ENCODE peak calls at places on chromosomes 4 and X, in five cellular contexts. U is uterus, S is K562, E is heart left ventricle, N is GM12878. A is an unnamed sample.

GRCh38 chr4:83947111-83947510 is 411.2 kb downstream of the GPAT3 start:
- DNase-seq in U (no peak), S (no peak), E (no peak), N (no peak), A (no peak)

GRCh38 chr4:83369825-83370639 is 35.4 kb upstream of the HPSE start:
- DNase-seq in U (no peak), S (no peak), E (no peak), N (no peak), A (no peak)

GRCh38 chr4:135249006-135249405 is 1047.4 kb upstream of the PABPC4L start:
- DNase-seq in U (no peak), S (no peak), E (no peak), N (no peak), A (no peak)

GRCh38 chr4:131137196-131137595 is 2011.9 kb upstream of the PCDH10 start:
- DNase-seq in U (no peak), S (no peak), E (no peak), N (no peak), A (no peak)

GRCh38 chr4:73875401-73875800 is 6.2 kb downstream of the CXCL1 start:
- DNase-seq in U (no peak), S (no peak), E (no peak), N (no peak), A (no peak)

GRCh38 chr4:10606483-10607155 is 77.9 kb downstream of the CLNK start:
- DNase-seq in U (no peak), S (no peak), E (no peak), N (no peak), A (no peak)

GRCh38 chrX:50988649-50989048 is 78.1 kb downstream of the BMP15 start:
- DNase-seq in U (no peak), S (peak), E (no peak), N (no peak), A (no peak)

GRCh38 chrX:14357314-14357713 is 172.0 kb upstream of the GLRA2 start:
- DNase-seq in U (no peak), S (no peak), E (no peak), N (no peak), A (no peak)

GRCh38 chr4:108255203-108255747 is 86.5 kb upstream of the LEF1 start:
- DNase-seq in U (no peak), S (no peak), E (no peak), N (no peak), A (no peak)

GRCh38 chrX:70480660-70481018 is 36.0 kb downstream of the DLG3 start:
- DNase-seq in U (peak), S (no peak), E (peak), N (no peak), A (no peak)

GRCh38 chrX:70481871-70482270 is 37.2 kb downstream of the DLG3 start:
- DNase-seq in U (no peak), S (no peak), E (no peak), N (no peak), A (no peak)

GRCh38 chrX:70482300-70482699 is 37.7 kb downstream of the DLG3 start:
- DNase-seq in U (no peak), S (no peak), E (no peak), N (no peak), A (no peak)

GRCh38 chrX:70481424-70481823 is 36.8 kb downstream of the DLG3 start:
- DNase-seq in U (no peak), S (no peak), E (no peak), N (no peak), A (no peak)

DNA sequence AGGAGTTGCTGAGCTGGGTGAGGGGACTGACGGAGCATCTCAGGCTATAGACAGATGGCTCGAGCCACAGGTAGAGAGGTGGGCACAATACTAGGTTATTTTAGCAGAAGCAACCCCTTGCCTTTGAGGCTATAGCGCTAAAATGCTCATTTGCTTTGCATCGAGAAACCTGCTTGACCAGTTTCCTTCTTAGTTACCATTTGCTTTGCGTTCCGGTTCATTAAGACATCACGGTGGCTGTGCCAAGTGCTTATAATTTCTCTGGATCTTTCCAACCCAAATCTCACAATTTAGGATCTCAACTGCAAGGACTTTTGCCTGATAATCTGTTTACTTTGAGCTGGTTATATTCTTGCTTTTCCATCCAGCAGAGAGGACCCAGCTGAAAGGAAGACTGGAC is 40.8 kb downstream of the DLG3 start:
- DNase-seq in U (no peak), S (no peak), E (no peak), N (no peak), A (no peak)
- H3K4me3 ChIP-seq in U (no peak), S (no peak), E (no peak), N (no peak), A (no peak)

GRCh38 chr4:121118344-121118743 is 45.8 kb downstream of the TNIP3 start:
- DNase-seq in U (no peak), S (no peak), E (no peak), N (no peak), A (no peak)
- TF ChIP-seq POLR2A in U (no peak), S (no peak), E (no peak), N (no peak), A (no peak)

DNA sequence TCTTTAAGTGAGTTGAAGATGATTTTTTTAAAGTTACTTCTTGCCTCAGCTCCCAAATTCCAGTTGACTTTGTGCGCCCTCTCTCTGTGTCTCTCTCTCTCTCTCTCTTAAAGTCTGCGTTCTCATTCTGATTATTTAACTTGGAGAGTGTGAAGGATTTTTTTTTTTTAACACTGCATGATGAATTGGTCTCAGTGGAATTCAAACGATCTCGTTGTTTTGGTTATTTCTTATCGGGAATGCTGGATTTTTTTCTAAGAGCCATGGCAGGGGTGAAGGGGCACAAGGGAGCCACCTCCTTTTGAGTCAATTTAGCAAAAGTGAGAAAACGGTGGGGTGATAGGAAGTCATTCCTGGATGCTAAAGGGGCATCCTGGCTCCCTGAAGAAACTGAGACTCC is 176.1 kb downstream of the SHROOM3 start:
- DNase-seq in U (no peak), S (no peak), E (no peak), N (no peak), A (no peak)
- H3K4me3 ChIP-seq in U (no peak), S (no peak), E (peak), N (no peak), A (no peak)

GRCh38 chr4:52659722-52660261 is 691 bp upstream of the USP46 start:
- DNase-seq in U (peak), S (peak), E (peak), N (no peak), A (peak)
- TF ChIP-seq POLR2A in U (no peak), S (no peak), E (no peak), N (no peak), A (no peak)

DNA sequence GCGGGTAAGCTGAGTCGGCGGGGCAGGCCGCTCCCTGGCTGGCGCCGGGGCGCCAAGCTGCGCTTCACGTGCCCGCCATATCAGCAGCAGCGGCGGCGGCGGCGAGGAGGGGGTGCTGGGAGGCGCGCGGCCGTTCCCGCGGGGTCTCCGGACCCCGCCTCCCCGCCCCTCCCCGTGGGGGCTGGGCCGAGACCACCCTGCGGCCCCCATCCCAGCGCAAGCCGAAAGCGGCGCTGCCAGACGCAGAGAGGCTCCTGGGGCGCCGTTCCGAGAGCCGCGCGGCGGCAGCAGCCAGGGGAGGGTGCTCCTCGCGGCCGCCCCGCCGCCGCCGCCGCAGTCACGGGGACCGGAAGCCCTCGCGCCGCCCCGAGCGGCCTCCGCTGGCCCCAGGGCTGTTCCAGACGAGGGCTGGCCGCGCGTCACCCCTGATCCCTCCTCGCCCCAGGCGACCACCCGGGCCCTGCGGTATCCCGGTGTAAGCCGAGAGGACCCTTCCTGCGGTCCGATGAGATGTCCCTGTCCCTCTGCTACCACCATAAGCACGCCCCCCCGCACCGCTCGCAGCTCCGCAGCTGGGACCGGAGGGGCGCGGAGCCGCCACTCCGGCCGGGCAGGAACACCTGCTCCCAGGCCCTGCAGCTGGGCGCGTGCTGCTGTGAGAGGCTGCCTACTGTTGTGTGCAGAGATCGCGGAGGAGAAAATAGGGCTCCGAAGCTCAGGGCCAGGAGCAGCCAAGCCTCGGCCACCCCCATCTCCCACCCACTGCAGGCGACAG is 7.4 kb upstream of the BCOR start:
- DNase-seq in U (peak), S (no peak), E (peak), N (no peak), A (no peak)
- H3K4me3 ChIP-seq in U (peak), S (peak), E (peak), N (peak), A (peak)

GRCh38 chrX:135740683-135741149 is 27.3 kb downstream of the CT45A3 start:
- DNase-seq in U (no peak), S (peak), E (no peak), N (no peak), A (no peak)

GRCh38 chrX:135741192-135741715 is 26.7 kb downstream of the CT45A3 start:
- DNase-seq in U (no peak), S (peak), E (no peak), N (no peak), A (no peak)

GRCh38 chrX:135737361-135738071 is 24.1 kb downstream of the CT45A1 start:
- DNase-seq in U (no peak), S (no peak), E (no peak), N (no peak), A (no peak)
- TF ChIP-seq POLR2A in U (no peak), S (no peak), E (no peak), N (no peak), A (no peak)

GRCh38 chrX:130095249-130095648 is 15.0 kb downstream of the ELF4 start:
- DNase-seq in U (no peak), S (no peak), E (peak), N (no peak), A (no peak)

GRCh38 chrX:130093271-130093670 is 17.0 kb downstream of the ELF4 start:
- DNase-seq in U (no peak), S (no peak), E (no peak), N (no peak), A (no peak)

GRCh38 chrX:130086414-130087207 is 23.7 kb downstream of the ELF4 start:
- DNase-seq in U (no peak), S (no peak), E (peak), N (no peak), A (no peak)

GRCh38 chrX:130094712-130095111 is 15.6 kb downstream of the ELF4 start:
- DNase-seq in U (no peak), S (no peak), E (peak), N (no peak), A (no peak)

DNA sequence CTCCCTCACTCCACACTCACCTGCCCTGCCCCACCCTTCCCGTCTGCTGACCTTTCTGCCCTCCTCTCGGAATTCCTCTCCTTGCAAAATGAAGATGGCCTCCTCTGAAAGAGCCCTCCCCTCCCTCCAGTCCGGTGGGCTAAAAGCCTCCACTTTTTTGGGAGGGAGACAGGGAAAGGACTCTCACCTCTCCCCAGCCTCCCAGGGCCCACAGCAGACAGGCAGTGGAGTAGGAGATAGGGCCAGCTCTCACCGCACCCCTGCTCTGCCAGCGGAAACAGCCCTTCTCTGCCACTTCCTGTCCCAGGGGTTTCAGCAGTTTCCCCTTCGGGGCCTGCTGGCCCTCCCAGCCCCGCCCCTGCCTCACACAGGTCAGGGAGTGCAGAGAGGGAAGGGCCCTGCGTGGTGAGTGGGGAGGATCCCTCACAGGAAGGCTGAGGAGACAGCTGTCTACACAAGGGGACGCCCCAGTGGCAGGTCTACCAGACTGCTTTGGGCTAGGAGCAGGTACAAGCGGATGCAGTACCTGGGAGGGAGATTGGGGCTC is 18.2 kb downstream of the ELF4 start:
- DNase-seq in U (no peak), S (peak), E (peak), N (peak), A (no peak)
- H3K4me3 ChIP-seq in U (no peak), S (no peak), E (no peak), N (peak), A (no peak)

GRCh38 chr4:103201254-103201653 is 3.1 kb upstream of the CENPE start:
- DNase-seq in U (no peak), S (no peak), E (no peak), N (no peak), A (no peak)

GRCh38 chr4:103201724-103202123 is 3.6 kb upstream of the CENPE start:
- DNase-seq in U (no peak), S (no peak), E (no peak), N (no peak), A (no peak)

GRCh38 chr4:103197765-103198110 is 405 bp downstream of the CENPE start:
- DNase-seq in U (no peak), S (no peak), E (no peak), N (no peak), A (no peak)

GRCh38 chr4:103199009-103199408 is 866 bp upstream of the CENPE start:
- DNase-seq in U (no peak), S (no peak), E (no peak), N (no peak), A (no peak)

GRCh38 chr4:103198111-103198765 is at the start of gene CENPE:
- DNase-seq in U (peak), S (peak), E (peak), N (peak), A (peak)
- TF ChIP-seq POLR2A in U (no peak), S (peak), E (no peak), N (peak), A (no peak)

GRCh38 chr4:76948441-76949292 is 885 bp upstream of the SEPTIN11 start:
- DNase-seq in U (peak), S (peak), E (peak), N (peak), A (peak)

GRCh38 chr4:76949293-76950051 is at the start of gene SEPTIN11:
- DNase-seq in U (peak), S (peak), E (peak), N (peak), A (peak)

GRCh38 chr4:76950846-76951321 is 1.3 kb downstream of the SEPTIN11 start:
- DNase-seq in U (no peak), S (peak), E (no peak), N (no peak), A (no peak)

GRCh38 chr4:76950052-76950845 is 697 bp downstream of the SEPTIN11 start:
- DNase-seq in U (peak), S (peak), E (peak), N (no peak), A (peak)

GRCh38 chr4:76947369-76947768 is 2.2 kb upstream of the SEPTIN11 start:
- DNase-seq in U (no peak), S (peak), E (no peak), N (no peak), A (no peak)
- H3K4me3 ChIP-seq in U (no peak), S (peak), E (no peak), N (no peak), A (no peak)

GRCh38 chr4:110616162-110617062 is 6.5 kb downstream of the PITX2 start:
- DNase-seq in U (no peak), S (no peak), E (no peak), N (no peak), A (no peak)
- TF ChIP-seq POLR2A in U (no peak), S (no peak), E (no peak), N (no peak), A (no peak)